ENCODE peak calls at places on chromosome 1, in seven cellular contexts. Z is ACHN; N is body of pancreas; V is mesendoderm; D is GM13977; U is endothelial cell; S is stimulated activated CD4-positive, alpha-beta T cell treated with anti-CD3 and anti-CD28 coated beads, Interleukin-4, amount 100 ng/mL, for 24 hours. T is an unnamed sample.

GRCh38 chr1:99814373-99814900 is 35.7 kb upstream of the AGL start:
- DNase-seq in Z (no peak), N (no peak), V (no peak), D (no peak), U (no peak), S (no peak), T (no peak)

GRCh38 chr1:36352910-36353878 is 29.7 kb upstream of the EVA1B start:
- DNase-seq in Z (peak; percentile 56), N (no peak), V (no peak), D (no peak), U (no peak), S (no peak), T (no peak)

GRCh38 chr1:211975152-211975941 is 60.0 kb downstream of the INTS7 start:
- DNase-seq in Z (no peak), N (no peak), V (no peak), D (no peak), U (no peak), S (no peak), T (no peak)

GRCh38 chr1:181390350-181391080 is 92.8 kb upstream of the CACNA1E start:
- DNase-seq in Z (no peak), N (peak; percentile 15), V (no peak), D (no peak), U (no peak), S (no peak), T (no peak)

GRCh38 chr1:62849031-62849430 is 65.1 kb downstream of the ATG4C start:
- DNase-seq in Z (no peak), N (no peak), V (peak; percentile 44), D (no peak), U (no peak), S (no peak), T (no peak)

GRCh38 chr1:203296456-203297073 is 8.8 kb upstream of the BTG2 start:
- DNase-seq in Z (no peak), N (no peak), V (no peak), D (no peak), U (no peak), S (no peak), T (no peak)

GRCh38 chr1:31753623-31754349 is 10.4 kb downstream of the ADGRB2 start:
- DNase-seq in Z (no peak), N (peak; percentile 36), V (no peak), D (no peak), U (no peak), S (no peak), T (no peak)

GRCh38 chr1:59225594-59225993 is 71.3 kb upstream of the FGGY start:
- DNase-seq in Z (no peak), N (no peak), V (no peak), D (no peak), U (no peak), S (no peak), T (no peak)

GRCh38 chr1:114510235-114511047 is 562 bp downstream of the TRIM33 start:
- DNase-seq in Z (peak; percentile 39), N (peak; percentile 52), V (peak; percentile 59), D (no peak), U (peak; percentile 45), S (peak; percentile 37), T (peak; percentile 57)

GRCh38 chr1:55044617-55045397 is 5.5 kb downstream of the PCSK9 start:
- DNase-seq in Z (no peak), N (no peak), V (no peak), D (no peak), U (no peak), S (no peak), T (no peak)

GRCh38 chr1:113975211-113975895 is 3.9 kb upstream of the OLFML3 start:
- DNase-seq in Z (no peak), N (no peak), V (no peak), D (peak; percentile 31), U (no peak), S (no peak), T (no peak)

GRCh38 chr1:12088607-12089006 is 25.5 kb downstream of the TNFRSF8 start:
- DNase-seq in Z (no peak), N (no peak), V (no peak), D (no peak), U (no peak), S (peak; percentile 18), T (no peak)

GRCh38 chr1:246139745-246140182 is 367.3 kb downstream of the SMYD3 start:
- DNase-seq in Z (peak; percentile 92), N (no peak), V (no peak), D (no peak), U (no peak), S (no peak), T (no peak)

GRCh38 chr1:52602328-52603300 is at the start of gene GPX7:
- DNase-seq in Z (peak; percentile 5), N (peak; percentile 54), V (peak; percentile 74), D (peak; percentile 71), U (peak; percentile 34), S (peak; percentile 55), T (peak; percentile 57)

GRCh38 chr1:195908121-195908520 is 700.1 kb downstream of the KCNT2 start:
- DNase-seq in Z (no peak), N (no peak), V (no peak), D (no peak), U (no peak), S (no peak), T (no peak)

GRCh38 chr1:30328401-30329262 is 394.8 kb downstream of the MATN1 start:
- DNase-seq in Z (no peak), N (no peak), V (no peak), D (no peak), U (no peak), S (no peak), T (no peak)

GRCh38 chr1:233328661-233329498 is 1.4 kb downstream of the MAP3K21 start:
- DNase-seq in Z (peak; percentile 31), N (peak; percentile 48), V (peak; percentile 35), D (no peak), U (no peak), S (no peak), T (no peak)

GRCh38 chr1:239997515-239998311 is 94.0 kb upstream of the FMN2 start:
- DNase-seq in Z (peak; percentile 38), N (peak; percentile 23), V (peak; percentile 53), D (no peak), U (peak; percentile 70), S (no peak), T (no peak)

GRCh38 chr1:43968348-43968948 is 1.4 kb upstream of the DPH2 start:
- DNase-seq in Z (peak; percentile 47), N (no peak), V (peak; percentile 62), D (no peak), U (peak; percentile 65), S (peak; percentile 23), T (no peak)

GRCh38 chr1:35932941-35933340 is 2.0 kb downstream of the AGO3 start:
- DNase-seq in Z (no peak), N (no peak), V (no peak), D (no peak), U (no peak), S (no peak), T (no peak)